ENCODE peak calls at places on chromosome 21, in ten cellular contexts. H, W, B, M, K, T, Z, C, E and X are unnamed samples.

GRCh38 chr21:27365394-27365793 is 398.5 kb upstream of the ADAMTS5 start:
- DNase-seq in K (no peak), B (no peak), H (no peak), M (peak), E (no peak), C (peak), T (no peak), W (no peak), Z (no peak), X (no peak)

GRCh38 chr21:24590261-24590660 is 1017.0 kb downstream of the MRPL39 start:
- DNase-seq in B (no peak), K (no peak), C (no peak), Z (no peak), W (no peak), H (no peak), M (no peak), T (no peak), E (no peak), X (no peak)

GRCh38 chr21:18759751-18760161 is 356.2 kb upstream of the TMPRSS15 start:
- DNase-seq in B (no peak), T (no peak), Z (no peak), M (no peak), H (no peak), K (no peak), W (no peak), E (no peak), C (no peak), X (no peak)

GRCh38 chr21:17542371-17542992 is 29.6 kb downstream of the CXADR start:
- DNase-seq in C (no peak), W (peak), H (no peak), E (no peak), M (peak), Z (peak), K (no peak), B (no peak), T (no peak), X (no peak)

GRCh38 chr21:38306833-38307232 is 50.0 kb downstream of the KCNJ15 start:
- DNase-seq in T (no peak), E (peak), M (peak), B (no peak), H (no peak), W (peak), K (peak), Z (peak), C (peak), X (peak)

GRCh38 chr21:35677298-35677841 is 383.0 kb downstream of the SETD4 start:
- DNase-seq in T (no peak), Z (no peak), B (no peak), C (no peak), K (no peak), M (no peak), E (peak), H (no peak), W (no peak), X (no peak)

GRCh38 chr21:32917392-32918135 is 108.2 kb upstream of the OLIG2 start:
- DNase-seq in T (no peak), Z (no peak), B (no peak), C (no peak), E (no peak), K (no peak), H (no peak), W (peak), M (peak), X (no peak)

GRCh38 chr21:15098908-15099307 is 34.1 kb upstream of the NRIP1 start:
- DNase-seq in M (no peak), K (no peak), E (no peak), Z (no peak), C (no peak), H (no peak), W (no peak), B (no peak), T (no peak), X (no peak)

GRCh38 chr21:35424122-35424521 is 375.0 kb upstream of the RUNX1 start:
- DNase-seq in W (no peak), H (no peak), Z (no peak), T (no peak), E (no peak), K (no peak), C (no peak), B (no peak), M (no peak), X (no peak)

GRCh38 chr21:29237110-29238051 is 61.3 kb upstream of the BACH1 start:
- DNase-seq in E (no peak), Z (no peak), W (no peak), M (no peak), H (no peak), T (peak), C (no peak), B (no peak), K (no peak), X (no peak)

GRCh38 chr21:42160111-42160949 is 58.6 kb upstream of the ABCG1 start:
- DNase-seq in W (no peak), M (no peak), C (no peak), B (no peak), Z (no peak), K (no peak), H (no peak), E (no peak), T (no peak), X (no peak)

GRCh38 chr21:41141031-41141457 is 26.9 kb upstream of the BACE2 start:
- DNase-seq in Z (peak), E (no peak), C (peak), B (no peak), K (peak), T (no peak), M (peak), H (no peak), W (peak), X (no peak)

GRCh38 chr21:31609081-31609480 is 50.4 kb upstream of the SOD1 start:
- DNase-seq in W (no peak), C (no peak), M (no peak), T (peak), H (no peak), E (no peak), K (no peak), B (no peak), Z (no peak), X (no peak)

GRCh38 chr21:19684328-19684727 is 1280.7 kb upstream of the TMPRSS15 start:
- DNase-seq in K (no peak), T (peak), C (no peak), Z (no peak), M (no peak), H (no peak), B (no peak), W (no peak), E (no peak), X (no peak)

GRCh38 chr21:17053321-17053720 is 459.5 kb upstream of the CXADR start:
- DNase-seq in M (no peak), B (no peak), W (no peak), C (no peak), T (no peak), Z (no peak), K (no peak), H (no peak), E (no peak), X (no peak)

GRCh38 chr21:29403922-29404538 is 105.3 kb downstream of the BACH1 start:
- DNase-seq in E (no peak), K (peak), C (no peak), T (no peak), H (no peak), W (no peak), M (no peak), Z (no peak), B (no peak), X (peak)

GRCh38 chr21:41506005-41506404 is 2.0 kb downstream of the TMPRSS2 start:
- DNase-seq in B (no peak), T (no peak), M (no peak), E (no peak), Z (no peak), K (no peak), H (no peak), W (no peak), C (no peak), X (no peak)

GRCh38 chr21:17461014-17461413 is 51.8 kb upstream of the CXADR start:
- DNase-seq in B (no peak), T (no peak), C (peak), Z (peak), E (peak), H (no peak), W (peak), K (peak), M (peak), X (peak)

DNA sequence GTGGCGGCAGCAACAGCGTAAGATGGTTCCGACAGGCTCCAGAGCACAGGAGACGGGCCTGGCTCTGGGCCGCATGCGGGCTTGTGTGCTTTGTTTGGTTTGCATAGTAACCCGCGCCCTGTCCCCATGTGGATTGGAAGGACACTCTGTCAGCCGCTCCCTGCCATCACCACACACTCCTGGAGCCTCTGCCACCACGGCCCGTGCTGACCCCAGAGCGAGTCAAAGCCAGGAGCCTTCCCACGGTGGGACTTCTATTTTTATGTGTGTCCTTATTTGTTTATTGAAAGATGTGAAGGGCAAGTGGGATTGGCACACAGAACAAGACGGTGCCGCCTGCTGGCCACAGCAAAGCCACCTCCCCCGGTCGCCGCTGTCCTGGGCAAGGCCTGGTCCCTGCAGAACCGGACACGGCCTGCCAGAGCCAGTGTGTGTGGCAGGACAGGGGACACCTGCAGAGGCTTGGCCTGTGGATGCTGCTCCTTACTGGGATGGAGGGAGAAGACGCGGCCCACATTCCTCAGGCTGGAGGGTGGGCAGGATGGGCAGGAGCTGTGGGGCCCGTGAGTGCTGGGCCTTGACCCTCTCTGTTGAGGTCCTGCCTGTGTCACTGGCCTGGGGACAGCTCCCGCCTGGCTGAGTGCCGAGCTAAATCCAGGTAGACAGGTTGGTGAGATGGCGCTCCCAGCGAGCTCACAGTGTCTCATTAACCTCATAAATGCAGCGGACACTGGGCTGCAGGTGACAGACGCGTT is 64.4 kb downstream of the AGPAT3 start:
- DNase-seq in M (no peak), B (peak), H (no peak), W (no peak), C (no peak), Z (no peak), E (no peak), K (no peak), T (no peak), X (no peak)
- TF ChIP-seq CTCF in M (no peak), B (peak), H (no peak), W (no peak), C (no peak), Z (no peak), E (no peak), K (no peak), T (no peak), X (no peak)

DNA sequence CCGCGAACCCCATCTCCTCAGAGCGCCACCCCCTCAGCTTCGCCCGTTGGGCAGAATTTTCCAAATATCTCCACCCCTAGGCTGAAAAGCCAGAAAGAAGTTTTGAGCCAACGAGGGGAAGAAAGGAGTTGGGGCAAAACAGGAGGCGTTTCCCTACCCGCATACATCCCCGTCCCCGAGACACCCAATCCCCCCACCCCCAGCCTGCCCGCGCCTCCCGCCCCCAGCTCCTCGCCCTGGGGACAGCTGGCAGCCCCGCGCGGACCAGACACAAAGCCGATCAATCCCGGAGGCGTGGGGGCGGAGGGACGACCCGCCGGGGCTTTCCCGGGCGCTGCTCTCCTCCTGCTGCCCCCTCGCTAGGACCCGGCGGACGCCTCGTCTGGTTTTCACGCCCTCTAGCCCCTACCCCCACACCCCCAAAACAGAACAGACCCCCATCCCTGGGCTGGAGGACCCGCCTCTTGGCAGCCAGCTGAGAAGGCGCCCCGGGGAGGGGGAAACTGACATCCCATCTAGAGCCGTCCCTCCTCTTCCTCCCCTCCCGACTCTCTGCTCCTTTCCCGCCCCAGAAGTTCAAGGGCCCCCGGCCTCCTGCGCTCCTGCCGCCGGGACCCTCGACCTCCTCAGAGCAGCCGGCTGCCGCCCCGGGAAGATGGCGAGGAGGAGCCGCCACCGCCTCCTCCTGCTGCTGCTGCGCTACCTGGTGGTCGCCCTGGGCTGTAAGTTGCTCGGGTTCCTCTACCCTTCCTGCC is at the start of gene JAM2:
- DNase-seq in W (peak), B (peak), E (peak), H (peak), T (peak), Z (no peak), C (peak), M (peak), K (no peak), X (peak)
- TF ChIP-seq CTCF in W (peak), B (peak), E (peak), H (peak), T (peak), Z (peak), C (peak), M (peak), K (no peak), X (no peak)

GRCh38 chr21:44487831-44488230 is 32.5 kb downstream of the LRRC3 start:
- DNase-seq in M (peak), Z (peak), B (no peak), W (peak), C (peak), H (no peak), K (no peak), T (peak), E (peak), X (peak)
- TF ChIP-seq CTCF in M (peak), Z (peak), B (no peak), W (peak), C (peak), H (peak), K (peak), T (peak), E (peak), X (peak)

GRCh38 chr21:34073032-34073748 is at the start of the genes MRPS6 and SLC5A3:
- DNase-seq in K (peak), Z (peak), T (peak), C (peak), E (peak), M (peak), B (peak), W (peak), H (peak), X (peak)
- TF ChIP-seq CTCF in K (no peak), Z (no peak), T (peak), C (peak), E (peak), M (no peak), B (no peak), W (no peak), H (no peak), X (no peak)

GRCh38 chr21:45236481-45236880 is 51.2 kb downstream of the POFUT2 start:
- DNase-seq in T (no peak), M (no peak), H (no peak), W (no peak), K (no peak), Z (no peak), E (no peak), C (no peak), B (no peak), X (peak)
- TF ChIP-seq CTCF in T (no peak), M (no peak), H (no peak), W (no peak), K (no peak), Z (no peak), E (no peak), C (no peak), B (no peak), X (no peak)